ENCODE peak calls at places on chromosome 11, in eight cellular contexts. X is mammary epithelial cell, F is WERI-Rb-1, W is transverse colon, O is stomach, H is nephron progenitor cell, C is neural progenitor cell, Z is pancreas. U is an unnamed sample.
A peak's percentile ranks its signal among the peaks of the same experiment; 100 is the strongest.

GRCh38 chr11:9815486-9816136 is 151.7 kb downstream of the SWAP70 start:
- DNase-seq in X (peak; percentile 87), F (no peak), W (no peak), O (no peak), H (no peak), C (no peak), Z (no peak), U (no peak)

GRCh38 chr11:32939046-32939445 is 46.4 kb downstream of the QSER1 start:
- DNase-seq in X (no peak), F (no peak), W (no peak), O (no peak), H (no peak), C (no peak), Z (no peak), U (no peak)

GRCh38 chr11:82683029-82683428 is 50.6 kb downstream of the FAM181B start:
- DNase-seq in X (no peak), F (no peak), W (no peak), O (no peak), H (no peak), C (no peak), Z (no peak), U (peak; percentile 48)

GRCh38 chr11:85595285-85595884 is 31.8 kb downstream of the DLG2 start:
- DNase-seq in X (peak; percentile 8), F (no peak), W (no peak), O (no peak), H (no peak), C (peak; percentile 53), Z (no peak), U (no peak)

GRCh38 chr11:9574556-9574805 is 1.0 kb downstream of the WEE1 start:
- DNase-seq in X (no peak), F (no peak), W (peak; percentile 35), O (peak; percentile 34), H (peak; percentile 42), C (peak; percentile 67), Z (peak; percentile 74), U (peak; percentile 38)

GRCh38 chr11:135002236-135002635 is 590.2 kb upstream of the B3GAT1 start:
- DNase-seq in X (no peak), F (no peak), W (no peak), O (no peak), H (no peak), C (no peak), Z (no peak), U (no peak)

GRCh38 chr11:12389676-12390075 is 12.3 kb downstream of the PARVA start:
- DNase-seq in X (peak; percentile 97), F (no peak), W (no peak), O (no peak), H (no peak), C (no peak), Z (no peak), U (no peak)

GRCh38 chr11:1304376-1304775 is 5.1 kb downstream of the TOLLIP start:
- DNase-seq in X (no peak), F (no peak), W (peak; percentile 58), O (peak; percentile 73), H (no peak), C (no peak), Z (peak; percentile 83), U (no peak)

GRCh38 chr11:72141066-72141465 is 5.5 kb downstream of the FOLR3 start:
- DNase-seq in X (peak; percentile 92), F (no peak), W (no peak), O (no peak), H (no peak), C (no peak), Z (no peak), U (no peak)

GRCh38 chr11:96524475-96524874 is 134.7 kb downstream of the JRKL start:
- DNase-seq in X (no peak), F (no peak), W (no peak), O (no peak), H (no peak), C (no peak), Z (no peak), U (no peak)
- TF ChIP-seq CTCF in X (no peak), F (no peak), W (no peak), O (no peak), H (no peak), C (no peak), Z (no peak), U (no peak)

DNA sequence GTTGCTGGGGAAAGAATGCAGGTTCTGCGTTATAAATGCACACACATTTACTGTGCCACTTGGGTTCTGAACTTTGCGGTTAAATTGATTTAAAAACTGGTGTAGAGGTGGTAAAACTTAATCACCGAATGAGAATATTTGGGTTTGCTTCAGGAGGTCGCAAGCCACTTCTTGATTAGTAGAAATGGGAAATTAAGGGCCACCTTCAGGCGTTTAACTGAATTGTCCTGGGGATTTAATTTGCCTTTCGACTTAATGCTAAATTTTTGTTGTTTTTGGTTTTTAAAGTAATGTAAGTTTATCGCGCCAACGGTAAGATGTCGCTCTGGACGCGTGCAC is 460 bp upstream of the NCR3LG1 start:
- DNase-seq in X (no peak), F (no peak), W (no peak), O (no peak), H (no peak), C (no peak), Z (no peak), U (no peak)
- TF ChIP-seq CTCF in X (no peak), F (no peak), W (no peak), O (no peak), H (no peak), C (peak; percentile 34), Z (no peak), U (peak; percentile 47)

GRCh38 chr11:62238151-62238550 is 3.9 kb upstream of the SCGB1D2 start:
- DNase-seq in X (no peak), F (no peak), W (no peak), O (no peak), H (no peak), C (no peak), Z (no peak), U (no peak)

GRCh38 chr11:62237499-62237898 is 4.5 kb upstream of the SCGB1D2 start:
- DNase-seq in X (no peak), F (no peak), W (no peak), O (no peak), H (no peak), C (no peak), Z (no peak), U (no peak)

GRCh38 chr11:62236187-62236586 is 5.9 kb upstream of the SCGB1D2 start:
- DNase-seq in X (no peak), F (no peak), W (no peak), O (no peak), H (no peak), C (no peak), Z (no peak), U (no peak)

GRCh38 chr11:62233730-62234129 is 8.3 kb upstream of the SCGB1D2 start:
- DNase-seq in X (no peak), F (no peak), W (no peak), O (no peak), H (no peak), C (no peak), Z (no peak), U (no peak)
- TF ChIP-seq CTCF in X (no peak), F (no peak), W (no peak), O (no peak), H (no peak), C (no peak), Z (no peak), U (no peak)

DNA sequence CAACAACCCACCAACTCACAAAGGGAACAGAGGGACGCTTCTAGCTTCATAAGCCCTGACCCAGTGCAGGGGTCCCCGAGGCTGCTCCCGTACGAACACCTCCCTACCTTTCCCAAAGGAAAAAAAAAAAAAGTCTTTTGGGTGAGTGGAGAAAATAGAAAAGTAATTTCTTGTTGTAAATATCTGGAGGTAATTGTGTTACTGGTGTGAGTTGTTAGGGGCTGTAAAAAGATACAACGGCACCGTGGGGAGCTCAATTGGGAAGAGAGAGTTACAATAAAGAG is 3.4 kb downstream of the PAX6 start:
- DNase-seq in X (no peak), F (no peak), W (no peak), O (no peak), H (no peak), C (peak; percentile 16), Z (no peak), U (no peak)
- TF ChIP-seq CTCF in X (no peak), F (no peak), W (no peak), O (no peak), H (no peak), C (no peak), Z (no peak), U (no peak)

GRCh38 chr11:29916040-29916439 is 100.8 kb downstream of the KCNA4 start:
- DNase-seq in X (no peak), F (no peak), W (no peak), O (no peak), H (no peak), C (no peak), Z (no peak), U (no peak)
- TF ChIP-seq CTCF in X (no peak), F (no peak), W (no peak), O (no peak), H (no peak), C (no peak), Z (no peak), U (no peak)

U was measured in glutamatergic neuron.